ENCODE peak calls at places on chromosomes 5 and 9, in ten cellular contexts. M is ovary, E is left ventricle myocardium inferior, P is breast epithelium, I is IMR-90, C is stomach, S is left lung, L is fibroblast of lung, Q is transverse colon, W is tibial artery. K is an unnamed sample. For H3K4me1, the result is how much of the 10 kb centered on the place peaks cover.

GRCh38 chr5:82358454-82358853 is 80.3 kb upstream of the RPS23 start:
- DNase-seq in M (no peak), E (no peak), P (no peak), I (peak), C (no peak), S (no peak), L (peak), Q (no peak), W (no peak), K (no peak)

GRCh38 chr5:14365831-14366435 is 215.7 kb upstream of the OTULINL start:
- DNase-seq in M (no peak), E (no peak), P (no peak), I (no peak), C (no peak), S (no peak), L (no peak), Q (no peak), W (no peak), K (no peak)

GRCh38 chr9:107874591-107875374 is 385.2 kb upstream of the KLF4 start:
- DNase-seq in M (no peak), E (no peak), P (no peak), I (no peak), C (no peak), S (no peak), L (no peak), Q (no peak), W (no peak), K (no peak)

GRCh38 chr5:142654578-142655042 is 31.3 kb downstream of the FGF1 start:
- DNase-seq in M (no peak), E (no peak), P (no peak), I (no peak), C (no peak), S (no peak), L (no peak), Q (no peak), W (no peak), K (no peak)

GRCh38 chr5:149407331-149408251 is 28.5 kb upstream of the IL17B start:
- DNase-seq in M (peak), E (no peak), P (peak), I (no peak), C (no peak), S (no peak), L (no peak), Q (no peak), W (no peak), K (no peak)

GRCh38 chr5:32270178-32270577 is 42.6 kb downstream of the MTMR12 start:
- DNase-seq in M (no peak), E (no peak), P (no peak), I (no peak), C (no peak), S (no peak), L (no peak), Q (no peak), W (no peak), K (no peak)

GRCh38 chr5:18744990-18745590 is 1110.8 kb downstream of the TAF11L14 start:
- DNase-seq in M (no peak), E (no peak), P (no peak), I (no peak), C (no peak), S (no peak), L (no peak), Q (peak), W (no peak), K (peak)

GRCh38 chr9:105911104-105911911 is 217.0 kb downstream of the TMEM38B start:
- DNase-seq in M (no peak), E (no peak), P (no peak), I (no peak), C (no peak), S (no peak), L (no peak), Q (no peak), W (no peak), K (no peak)

GRCh38 chr9:138060881-138061280 is 183.3 kb downstream of the CACNA1B start:
- DNase-seq in M (no peak), E (no peak), P (no peak), I (no peak), C (no peak), S (peak), L (no peak), Q (no peak), W (no peak), K (no peak)

GRCh38 chr5:111934511-111934910 is 177.5 kb upstream of the NREP start:
- DNase-seq in M (no peak), E (no peak), P (no peak), I (no peak), C (no peak), S (no peak), L (no peak), Q (no peak), W (no peak), K (no peak)

GRCh38 chr5:84260140-84260539 is 124.5 kb downstream of the EDIL3 start:
- DNase-seq in M (no peak), E (no peak), P (no peak), I (no peak), C (no peak), S (no peak), L (no peak), Q (no peak), W (no peak), K (no peak)

GRCh38 chr5:143930561-143930960 is 118.6 kb downstream of the HMHB1 start:
- DNase-seq in M (no peak), E (no peak), P (no peak), I (no peak), C (no peak), S (no peak), L (no peak), Q (no peak), W (no peak), K (no peak)

GRCh38 chr5:97534166-97534565 is 351.1 kb upstream of the RIOK2 start:
- DNase-seq in M (no peak), E (no peak), P (no peak), I (peak), C (peak), S (no peak), L (peak), Q (peak), W (no peak), K (peak)

GRCh38 chr9:97980918-97981827 is 2.0 kb upstream of the ANP32B start:
- DNase-seq in M (no peak), E (peak), P (peak), I (no peak), C (no peak), S (no peak), L (peak), Q (peak), W (peak), K (peak)

GRCh38 chr5:126234563-126235195 is 188.5 kb upstream of the GRAMD2B start:
- DNase-seq in M (no peak), E (no peak), P (no peak), I (peak), C (no peak), S (no peak), L (peak), Q (peak), W (no peak), K (no peak)

GRCh38 chr5:111241696-111242095 is 17.5 kb downstream of the CAMK4 start:
- DNase-seq in M (no peak), E (no peak), P (no peak), I (no peak), C (no peak), S (no peak), L (no peak), Q (no peak), W (no peak), K (no peak)

GRCh38 chr5:100444961-100445360 is 90.2 kb upstream of the FAM174A start:
- DNase-seq in M (no peak), E (no peak), P (no peak), I (peak), C (no peak), S (no peak), L (no peak), Q (no peak), W (no peak), K (no peak)

GRCh38 chr9:106771618-106772017 is 91.3 kb upstream of the ZNF462 start:
- DNase-seq in M (no peak), E (peak), P (peak), I (no peak), C (no peak), S (no peak), L (peak), Q (no peak), W (no peak), K (no peak)

GRCh38 chr9:33458444-33458843 is 11.1 kb upstream of the AQP3 start:
- DNase-seq in M (no peak), E (no peak), P (no peak), I (peak), C (peak), S (no peak), L (no peak), Q (no peak), W (no peak), K (no peak)

GRCh38 chr5:57298985-57299491 is 125.2 kb downstream of the GPBP1 start:
- DNase-seq in M (peak), E (no peak), P (peak), I (peak), C (no peak), S (no peak), L (peak), Q (peak), W (no peak), K (peak)

GRCh38 chr9:69223605-69224004 is 49.5 kb downstream of the TJP2 start:
- DNase-seq in M (no peak), E (no peak), P (no peak), I (peak), C (no peak), S (no peak), L (peak), Q (no peak), W (no peak), K (no peak)

GRCh38 chr5:5979362-5979760 is 399.0 kb downstream of the MED10 start:
- DNase-seq in M (peak), E (no peak), P (no peak), I (no peak), C (no peak), S (peak), L (no peak), Q (no peak), W (no peak), K (no peak)

GRCh38 chr9:23123048-23123632 is 676.5 kb downstream of the DMRTA1 start:
- DNase-seq in M (no peak), E (no peak), P (no peak), I (peak), C (no peak), S (no peak), L (peak), Q (peak), W (no peak), K (peak)

GRCh38 chr5:36655171-36655570 is 48.8 kb downstream of the SLC1A3 start:
- DNase-seq in M (no peak), E (no peak), P (no peak), I (no peak), C (no peak), S (no peak), L (peak), Q (no peak), W (no peak), K (no peak)

GRCh38 chr5:86679529-86679928 is 61.8 kb downstream of the COX7C start:
- DNase-seq in M (no peak), E (no peak), P (peak), I (peak), C (peak), S (no peak), L (peak), Q (no peak), W (peak), K (no peak)

GRCh38 chr5:35545190-35545589 is 72.5 kb upstream of the SPEF2 start:
- DNase-seq in M (no peak), E (no peak), P (no peak), I (no peak), C (no peak), S (no peak), L (no peak), Q (no peak), W (no peak), K (no peak)

GRCh38 chr5:153276151-153276550 is 214.3 kb upstream of the GRIA1 start:
- DNase-seq in M (no peak), E (no peak), P (no peak), I (no peak), C (no peak), S (no peak), L (peak), Q (no peak), W (no peak), K (peak)

GRCh38 chr5:10479226-10479721 is 37.6 kb downstream of the ROPN1L start:
- DNase-seq in M (no peak), E (no peak), P (no peak), I (peak), C (peak), S (no peak), L (peak), Q (peak), W (no peak), K (peak)

GRCh38 chr9:115964710-115965347 is 188.8 kb upstream of the PAPPA start:
- DNase-seq in M (no peak), E (no peak), P (no peak), I (no peak), C (no peak), S (no peak), L (no peak), Q (no peak), W (no peak), K (no peak)

GRCh38 chr5:151812757-151813309 is 41.1 kb downstream of the G3BP1 start:
- DNase-seq in M (no peak), E (no peak), P (no peak), I (peak), C (no peak), S (no peak), L (peak), Q (no peak), W (no peak), K (no peak)

GRCh38 chr5:14900661-14901461 is 29.3 kb upstream of the ANKH start:
- DNase-seq in M (no peak), E (peak), P (no peak), I (peak), C (no peak), S (no peak), L (peak), Q (no peak), W (peak), K (no peak)

GRCh38 chr9:71604197-71605063 is 163.9 kb downstream of the CEMIP2 start:
- DNase-seq in M (peak), E (peak), P (peak), I (peak), C (peak), S (peak), L (peak), Q (peak), W (peak), K (peak)

GRCh38 chr5:180591249-180591887 is at the start of gene SCGB3A1:
- DNase-seq in M (no peak), E (no peak), P (no peak), I (no peak), C (no peak), S (peak), L (no peak), Q (no peak), W (no peak), K (no peak)

GRCh38 chr5:126720369-126720768 is 56.6 kb upstream of the LMNB1 start:
- DNase-seq in M (no peak), E (no peak), P (no peak), I (no peak), C (no peak), S (no peak), L (no peak), Q (no peak), W (no peak), K (no peak)

GRCh38 chr9:128921881-128922763 is 1.3 kb downstream of the PHYHD1 start:
- DNase-seq in M (peak), E (peak), P (peak), I (peak), C (peak), S (peak), L (peak), Q (peak), W (peak), K (peak)

DNA sequence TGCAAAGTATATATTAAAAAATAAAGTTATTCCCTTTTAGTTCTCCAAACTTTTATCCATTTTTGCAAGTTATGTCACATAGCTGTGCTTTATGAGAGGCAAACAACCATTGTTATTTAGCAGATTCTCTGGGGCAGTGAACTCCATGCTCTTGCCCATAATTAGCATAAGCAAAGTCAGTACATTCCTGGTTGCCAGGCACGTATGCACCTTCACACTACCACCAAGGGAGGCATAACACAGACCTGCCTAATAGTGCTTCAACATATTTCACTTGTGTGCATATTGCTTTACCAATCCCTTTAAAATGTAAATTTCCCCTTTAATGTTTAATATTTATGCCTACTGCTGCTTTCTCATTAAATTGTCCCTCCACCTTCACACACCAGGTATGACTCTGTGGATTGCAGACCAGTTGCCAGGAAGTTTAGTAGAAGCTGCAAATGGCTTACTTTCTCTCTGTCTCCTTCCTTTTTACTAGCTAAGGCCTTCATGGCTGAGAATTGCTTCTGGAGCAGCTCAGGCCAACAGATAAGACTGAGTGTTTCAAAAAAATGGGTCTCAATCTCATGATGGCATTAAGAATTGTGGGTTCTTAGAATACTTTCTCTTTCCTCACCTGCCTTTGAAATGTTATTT is 388.2 kb downstream of the PRR16 start:
- DNase-seq in M (no peak), E (no peak), P (no peak), I (no peak), C (no peak), S (no peak), L (no peak), Q (no peak), W (no peak), K (no peak)
- H3K4me3 ChIP-seq in M (no peak), E (no peak), P (no peak), I (no peak), C (no peak), S (no peak), L (no peak), Q (no peak), W (no peak), K (no peak)

GRCh38 chr5:39203291-39203922 is 16.0 kb downstream of the FYB1 start:
- DNase-seq in M (no peak), E (no peak), P (no peak), I (no peak), C (no peak), S (no peak), L (no peak), Q (no peak), W (no peak), K (no peak)
- H3K4me1 ChIP-seq in M (under half), E (under half), P (under half), I (under half), C (under half), S (under half), L (under half), Q (under half), W (under half), K (under half)

GRCh38 chr5:29960323-29960722 is 1233.2 kb upstream of the CDH6 start:
- DNase-seq in M (no peak), E (no peak), P (no peak), I (no peak), C (no peak), S (no peak), L (no peak), Q (no peak), W (no peak), K (no peak)
- TF ChIP-seq CTCF in M (no peak), E (no peak), P (no peak), I (no peak), C (no peak), S (no peak), L (no peak), Q (no peak), W (no peak), K (no peak)

DNA sequence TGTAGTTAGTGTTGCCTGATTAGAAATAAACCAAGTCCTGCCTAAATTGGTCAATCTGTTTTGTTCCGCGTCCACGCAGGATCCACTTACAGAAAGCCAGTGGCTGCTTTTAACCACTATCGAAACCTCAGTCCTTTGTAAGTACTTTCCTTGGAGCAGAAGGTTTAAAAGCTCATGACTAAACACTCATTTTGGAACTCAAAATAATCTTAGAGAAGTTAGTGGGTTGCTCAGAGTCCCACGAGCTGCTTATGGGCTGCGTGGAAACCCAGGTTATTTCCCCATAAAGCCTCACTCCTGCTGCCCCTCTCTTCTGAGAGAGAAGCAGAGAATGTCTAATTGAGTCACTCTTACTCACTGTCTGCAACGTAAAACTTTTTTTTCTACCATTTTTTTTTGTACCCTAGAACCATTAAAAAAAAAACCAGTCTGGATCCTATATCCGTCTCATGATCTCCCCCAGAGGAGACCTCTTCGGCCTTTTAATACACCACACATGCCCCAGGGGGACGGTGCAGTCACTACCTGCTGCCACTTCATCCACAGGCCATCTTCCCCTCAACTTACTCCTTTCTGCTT is 7.5 kb downstream of the BASP1 start:
- DNase-seq in M (no peak), E (no peak), P (no peak), I (peak), C (no peak), S (no peak), L (no peak), Q (no peak), W (no peak), K (no peak)
- H3K4me3 ChIP-seq in M (no peak), E (no peak), P (no peak), I (no peak), C (no peak), S (no peak), L (no peak), Q (no peak), W (no peak), K (no peak)

K was measured in mucosa of descending colon.